ENCODE peak calls at places on chromosome 2, in seven cellular contexts. One of them, this sample, is unnamed.

GRCh38 chr2:125886153-125886552 is 769.8 kb upstream of the GYPC start:
- DNase-seq in activated T-cell treated with anti-CD3 and anti-CD28 coated beads, Interleukin-2, amount 50 U/mL, for 48 hours: no peak
- DNase-seq in C1 segment of cervical spinal cord: no peak
- DNase-seq in pancreas: no peak
- DNase-seq in left kidney: no peak
- DNase-seq in AG09309: no peak
- DNase-seq in Calu3: no peak
- DNase-seq in this sample: no peak

GRCh38 chr2:241111443-241111810 is 9.3 kb upstream of the MTERF4 start:
- DNase-seq in AG09309: no peak
- DNase-seq in left kidney: no peak
- DNase-seq in Calu3: no peak
- DNase-seq in pancreas: no peak
- DNase-seq in C1 segment of cervical spinal cord: no peak
- DNase-seq in activated T-cell treated with anti-CD3 and anti-CD28 coated beads, Interleukin-2, amount 50 U/mL, for 48 hours: no peak
- DNase-seq in this sample: no peak

GRCh38 chr2:82795446-82795845 is 1663.6 kb downstream of the SUCLG1 start:
- DNase-seq in Calu3: peak; percentile 7
- DNase-seq in activated T-cell treated with anti-CD3 and anti-CD28 coated beads, Interleukin-2, amount 50 U/mL, for 48 hours: no peak
- DNase-seq in AG09309: peak; percentile 11
- DNase-seq in pancreas: no peak
- DNase-seq in left kidney: peak; percentile 33
- DNase-seq in C1 segment of cervical spinal cord: no peak
- DNase-seq in this sample: no peak

GRCh38 chr2:122300758-122301157 is 545.3 kb downstream of the TSN start:
- DNase-seq in AG09309: no peak
- DNase-seq in activated T-cell treated with anti-CD3 and anti-CD28 coated beads, Interleukin-2, amount 50 U/mL, for 48 hours: no peak
- DNase-seq in C1 segment of cervical spinal cord: no peak
- DNase-seq in left kidney: no peak
- DNase-seq in pancreas: no peak
- DNase-seq in Calu3: no peak
- DNase-seq in this sample: no peak

GRCh38 chr2:71812736-71813135 is 334.9 kb downstream of the CYP26B1 start:
- DNase-seq in pancreas: no peak
- DNase-seq in left kidney: no peak
- DNase-seq in AG09309: no peak
- DNase-seq in Calu3: no peak
- DNase-seq in activated T-cell treated with anti-CD3 and anti-CD28 coated beads, Interleukin-2, amount 50 U/mL, for 48 hours: no peak
- DNase-seq in C1 segment of cervical spinal cord: no peak
- DNase-seq in this sample: no peak

GRCh38 chr2:238380336-238380735 is 46.4 kb upstream of the ASB1 start:
- DNase-seq in left kidney: no peak
- DNase-seq in C1 segment of cervical spinal cord: no peak
- DNase-seq in AG09309: no peak
- DNase-seq in pancreas: no peak
- DNase-seq in Calu3: peak; percentile 9
- DNase-seq in activated T-cell treated with anti-CD3 and anti-CD28 coated beads, Interleukin-2, amount 50 U/mL, for 48 hours: no peak
- DNase-seq in this sample: no peak

GRCh38 chr2:208280933-208281332 is 14.9 kb downstream of the PIKFYVE start:
- DNase-seq in pancreas: no peak
- DNase-seq in activated T-cell treated with anti-CD3 and anti-CD28 coated beads, Interleukin-2, amount 50 U/mL, for 48 hours: no peak
- DNase-seq in AG09309: no peak
- DNase-seq in Calu3: no peak
- DNase-seq in C1 segment of cervical spinal cord: no peak
- DNase-seq in left kidney: no peak
- DNase-seq in this sample: no peak

GRCh38 chr2:28752608-28752984 is 966 bp downstream of the PPP1CB start:
- DNase-seq in pancreas: no peak
- DNase-seq in activated T-cell treated with anti-CD3 and anti-CD28 coated beads, Interleukin-2, amount 50 U/mL, for 48 hours: no peak
- DNase-seq in Calu3: no peak
- DNase-seq in left kidney: peak; percentile 49
- DNase-seq in C1 segment of cervical spinal cord: no peak
- DNase-seq in AG09309: no peak
- DNase-seq in this sample: no peak

This sample was measured in activated naive CD8-positive, alpha-beta T cell treated with anti-CD3 and anti-CD28 coated beads, Interleukin-2, amount 10 ng/mL, durations not matched to agents 7 days and 5 days.